ENCODE peak calls at places on chromosomes 6 and 20, in six cellular contexts. One of them, this sample, is unnamed.

GRCh38 chr6:37056439-37057127 is 51.1 kb downstream of the FGD2 start:
- DNase-seq in IMR-90: peak; percentile 40
- DNase-seq in fibroblast of mammary gland: peak; percentile 26
- DNase-seq in prostate gland: peak; percentile 86
- DNase-seq in CD4-positive, CD25-positive, alpha-beta regulatory T cell: no peak
- DNase-seq in fibroblast of the aortic adventitia: no peak
- DNase-seq in this sample: peak; percentile 54

GRCh38 chr6:168123165-168123911 is 44.3 kb upstream of the FRMD1 start:
- DNase-seq in IMR-90: no peak
- DNase-seq in fibroblast of mammary gland: no peak
- DNase-seq in prostate gland: no peak
- DNase-seq in CD4-positive, CD25-positive, alpha-beta regulatory T cell: no peak
- DNase-seq in fibroblast of the aortic adventitia: no peak
- DNase-seq in this sample: no peak

GRCh38 chr6:97133071-97133470 is 149.9 kb downstream of the MMS22L start:
- DNase-seq in IMR-90: no peak
- DNase-seq in fibroblast of mammary gland: peak; percentile 23
- DNase-seq in prostate gland: no peak
- DNase-seq in CD4-positive, CD25-positive, alpha-beta regulatory T cell: no peak
- DNase-seq in fibroblast of the aortic adventitia: no peak
- DNase-seq in this sample: peak; percentile 13

GRCh38 chr6:142485256-142485655 is 183.4 kb downstream of the ADGRG6 start:
- DNase-seq in IMR-90: peak; percentile 76
- DNase-seq in fibroblast of mammary gland: peak; percentile 35
- DNase-seq in prostate gland: no peak
- DNase-seq in CD4-positive, CD25-positive, alpha-beta regulatory T cell: no peak
- DNase-seq in fibroblast of the aortic adventitia: peak; percentile 4
- DNase-seq in this sample: peak; percentile 72

GRCh38 chr20:44017905-44018683 is 103.4 kb downstream of the TOX2 start:
- DNase-seq in IMR-90: peak; percentile 93
- DNase-seq in fibroblast of mammary gland: peak; percentile 87
- DNase-seq in prostate gland: peak; percentile 40
- DNase-seq in CD4-positive, CD25-positive, alpha-beta regulatory T cell: no peak
- DNase-seq in fibroblast of the aortic adventitia: peak; percentile 82
- DNase-seq in this sample: peak; percentile 94

GRCh38 chr6:44043036-44043478 is 84.2 kb downstream of the MRPL14 start:
- DNase-seq in IMR-90: peak; percentile 49
- DNase-seq in fibroblast of mammary gland: peak; percentile 68
- DNase-seq in prostate gland: no peak
- DNase-seq in CD4-positive, CD25-positive, alpha-beta regulatory T cell: no peak
- DNase-seq in fibroblast of the aortic adventitia: peak; percentile 55
- DNase-seq in this sample: peak; percentile 83

GRCh38 chr20:62875419-62876355 is 14.1 kb upstream of the TCFL5 start:
- DNase-seq in IMR-90: peak; percentile 83
- DNase-seq in fibroblast of mammary gland: peak; percentile 86
- DNase-seq in prostate gland: peak; percentile 60
- DNase-seq in CD4-positive, CD25-positive, alpha-beta regulatory T cell: no peak
- DNase-seq in fibroblast of the aortic adventitia: peak; percentile 87
- DNase-seq in this sample: peak; percentile 85

GRCh38 chr20:60395993-60396392 is 437.8 kb downstream of the CDH26 start:
- DNase-seq in IMR-90: no peak
- DNase-seq in fibroblast of mammary gland: no peak
- DNase-seq in prostate gland: no peak
- DNase-seq in CD4-positive, CD25-positive, alpha-beta regulatory T cell: no peak
- DNase-seq in fibroblast of the aortic adventitia: no peak
- DNase-seq in this sample: no peak

GRCh38 chr6:144417686-144418085 is 132.6 kb downstream of the UTRN start:
- DNase-seq in IMR-90: peak; percentile 47
- DNase-seq in fibroblast of mammary gland: peak; percentile 60
- DNase-seq in prostate gland: no peak
- DNase-seq in CD4-positive, CD25-positive, alpha-beta regulatory T cell: no peak
- DNase-seq in fibroblast of the aortic adventitia: no peak
- DNase-seq in this sample: peak; percentile 28

GRCh38 chr20:40082436-40082835 is 606.6 kb downstream of the MAFB start:
- DNase-seq in IMR-90: no peak
- DNase-seq in fibroblast of mammary gland: no peak
- DNase-seq in prostate gland: no peak
- DNase-seq in CD4-positive, CD25-positive, alpha-beta regulatory T cell: no peak
- DNase-seq in fibroblast of the aortic adventitia: no peak
- DNase-seq in this sample: no peak

GRCh38 chr6:92989656-92990055 is 429.7 kb downstream of the EPHA7 start:
- DNase-seq in IMR-90: no peak
- DNase-seq in fibroblast of mammary gland: no peak
- DNase-seq in prostate gland: no peak
- DNase-seq in CD4-positive, CD25-positive, alpha-beta regulatory T cell: no peak
- DNase-seq in fibroblast of the aortic adventitia: no peak
- DNase-seq in this sample: no peak

GRCh38 chr6:166561766-166562165 is 24.7 kb downstream of the RAMACL start:
- DNase-seq in IMR-90: peak; percentile 36
- DNase-seq in fibroblast of mammary gland: peak; percentile 63
- DNase-seq in prostate gland: no peak
- DNase-seq in CD4-positive, CD25-positive, alpha-beta regulatory T cell: no peak
- DNase-seq in fibroblast of the aortic adventitia: peak; percentile 42
- DNase-seq in this sample: peak; percentile 90

GRCh38 chr20:13223731-13224130 is 2.7 kb downstream of the ISM1 start:
- DNase-seq in IMR-90: no peak
- DNase-seq in fibroblast of mammary gland: no peak
- DNase-seq in prostate gland: no peak
- DNase-seq in CD4-positive, CD25-positive, alpha-beta regulatory T cell: no peak
- DNase-seq in fibroblast of the aortic adventitia: no peak
- DNase-seq in this sample: no peak

GRCh38 chr6:75437451-75438185 is 56.0 kb downstream of the FILIP1 start:
- DNase-seq in IMR-90: peak; percentile 80
- DNase-seq in fibroblast of mammary gland: peak; percentile 86
- DNase-seq in prostate gland: no peak
- DNase-seq in CD4-positive, CD25-positive, alpha-beta regulatory T cell: no peak
- DNase-seq in fibroblast of the aortic adventitia: peak; percentile 56
- DNase-seq in this sample: peak; percentile 80

GRCh38 chr6:83431545-83432165 is 804 bp upstream of the ME1 start:
- DNase-seq in IMR-90: no peak
- DNase-seq in fibroblast of mammary gland: no peak
- DNase-seq in prostate gland: no peak
- DNase-seq in CD4-positive, CD25-positive, alpha-beta regulatory T cell: no peak
- DNase-seq in fibroblast of the aortic adventitia: no peak
- DNase-seq in this sample: no peak

GRCh38 chr6:3455490-3456394 is 1.1 kb downstream of the SLC22A23 start:
- DNase-seq in IMR-90: no peak
- DNase-seq in fibroblast of mammary gland: no peak
- DNase-seq in prostate gland: peak; percentile 25
- DNase-seq in CD4-positive, CD25-positive, alpha-beta regulatory T cell: no peak
- DNase-seq in fibroblast of the aortic adventitia: no peak
- DNase-seq in this sample: peak; percentile 1

GRCh38 chr6:37205189-37205996 is 35.4 kb downstream of the PIM1 start:
- DNase-seq in IMR-90: no peak
- DNase-seq in fibroblast of mammary gland: no peak
- DNase-seq in prostate gland: no peak
- DNase-seq in CD4-positive, CD25-positive, alpha-beta regulatory T cell: no peak
- DNase-seq in fibroblast of the aortic adventitia: no peak
- DNase-seq in this sample: no peak

GRCh38 chr6:159806021-159806458 is 6.0 kb downstream of the PNLDC1 start:
- DNase-seq in IMR-90: no peak
- DNase-seq in fibroblast of mammary gland: peak; percentile 20
- DNase-seq in prostate gland: no peak
- DNase-seq in CD4-positive, CD25-positive, alpha-beta regulatory T cell: no peak
- DNase-seq in fibroblast of the aortic adventitia: peak; percentile 14
- DNase-seq in this sample: no peak

GRCh38 chr6:125340946-125341345 is 39.2 kb upstream of the HDDC2 start:
- DNase-seq in IMR-90: no peak
- DNase-seq in fibroblast of mammary gland: no peak
- DNase-seq in prostate gland: no peak
- DNase-seq in CD4-positive, CD25-positive, alpha-beta regulatory T cell: no peak
- DNase-seq in fibroblast of the aortic adventitia: no peak
- DNase-seq in this sample: no peak

GRCh38 chr6:152503541-152503940 is 133.6 kb downstream of the SYNE1 start:
- DNase-seq in IMR-90: peak; percentile 26
- DNase-seq in fibroblast of mammary gland: peak; percentile 18
- DNase-seq in prostate gland: no peak
- DNase-seq in CD4-positive, CD25-positive, alpha-beta regulatory T cell: no peak
- DNase-seq in fibroblast of the aortic adventitia: peak; percentile 7
- DNase-seq in this sample: peak; percentile 15

GRCh38 chr20:47610247-47610944 is 108.7 kb downstream of the NCOA3 start:
- DNase-seq in IMR-90: peak; percentile 92
- DNase-seq in fibroblast of mammary gland: peak; percentile 86
- DNase-seq in prostate gland: no peak
- DNase-seq in CD4-positive, CD25-positive, alpha-beta regulatory T cell: peak; percentile 36
- DNase-seq in fibroblast of the aortic adventitia: peak; percentile 81
- DNase-seq in this sample: peak; percentile 83

GRCh38 chr20:25022680-25023079 is 30.1 kb upstream of the APMAP start:
- DNase-seq in IMR-90: no peak
- DNase-seq in fibroblast of mammary gland: no peak
- DNase-seq in prostate gland: no peak
- DNase-seq in CD4-positive, CD25-positive, alpha-beta regulatory T cell: no peak
- DNase-seq in fibroblast of the aortic adventitia: no peak
- DNase-seq in this sample: no peak

GRCh38 chr6:70685494-70686180 is 18.0 kb downstream of the SMAP1 start:
- DNase-seq in IMR-90: no peak
- DNase-seq in fibroblast of mammary gland: no peak
- DNase-seq in prostate gland: no peak
- DNase-seq in CD4-positive, CD25-positive, alpha-beta regulatory T cell: no peak
- DNase-seq in fibroblast of the aortic adventitia: no peak
- DNase-seq in this sample: no peak

GRCh38 chr6:157188213-157188612 is 135.1 kb downstream of the TMEM242 start:
- DNase-seq in IMR-90: peak; percentile 81
- DNase-seq in fibroblast of mammary gland: peak; percentile 46
- DNase-seq in prostate gland: no peak
- DNase-seq in CD4-positive, CD25-positive, alpha-beta regulatory T cell: no peak
- DNase-seq in fibroblast of the aortic adventitia: peak; percentile 56
- DNase-seq in this sample: peak; percentile 50

GRCh38 chr6:142617158-142617557 is 315.4 kb downstream of the ADGRG6 start:
- DNase-seq in IMR-90: no peak
- DNase-seq in fibroblast of mammary gland: no peak
- DNase-seq in prostate gland: no peak
- DNase-seq in CD4-positive, CD25-positive, alpha-beta regulatory T cell: no peak
- DNase-seq in fibroblast of the aortic adventitia: no peak
- DNase-seq in this sample: no peak

GRCh38 chr20:22248052-22248667 is 336.2 kb downstream of the FOXA2 start:
- DNase-seq in IMR-90: no peak
- DNase-seq in fibroblast of mammary gland: peak; percentile 16
- DNase-seq in prostate gland: no peak
- DNase-seq in CD4-positive, CD25-positive, alpha-beta regulatory T cell: no peak
- DNase-seq in fibroblast of the aortic adventitia: peak; percentile 27
- DNase-seq in this sample: no peak

GRCh38 chr20:10763117-10763516 is 89.3 kb upstream of the JAG1 start:
- DNase-seq in IMR-90: peak; percentile 18
- DNase-seq in fibroblast of mammary gland: no peak
- DNase-seq in prostate gland: no peak
- DNase-seq in CD4-positive, CD25-positive, alpha-beta regulatory T cell: no peak
- DNase-seq in fibroblast of the aortic adventitia: peak; percentile 31
- DNase-seq in this sample: peak; percentile 32

GRCh38 chr6:137248702-137249101 is 29.5 kb upstream of the IFNGR1 start:
- DNase-seq in IMR-90: no peak
- DNase-seq in fibroblast of mammary gland: no peak
- DNase-seq in prostate gland: no peak
- DNase-seq in CD4-positive, CD25-positive, alpha-beta regulatory T cell: no peak
- DNase-seq in fibroblast of the aortic adventitia: no peak
- DNase-seq in this sample: no peak

This sample was measured in EH.